ENCODE peak calls at places on chromosome 11, in nine cellular contexts. I, T, L, M, N, Q, C, V and Z are unnamed samples.

GRCh38 chr11:133827556-133827955 is 17.8 kb downstream of the SPATA19 start:
- DNase-seq in V (no peak), Q (no peak), I (no peak), T (no peak), N (no peak), M (no peak), L (no peak), C (peak), Z (no peak)

GRCh38 chr11:83051760-83052671 is 19.7 kb downstream of the RAB30 start:
- DNase-seq in Q (no peak), T (no peak), M (peak), N (no peak), C (no peak), I (peak), L (peak), V (peak), Z (peak)

GRCh38 chr11:66188580-66188979 is 79.9 kb upstream of the RAB1B start:
- DNase-seq in I (no peak), C (no peak), V (peak), M (peak), T (no peak), N (no peak), Q (no peak), L (no peak), Z (no peak)

GRCh38 chr11:71373791-71374454 is 74.3 kb downstream of the DHCR7 start:
- DNase-seq in V (no peak), I (no peak), M (no peak), N (no peak), T (no peak), L (no peak), C (no peak), Q (no peak), Z (no peak)

GRCh38 chr11:69615545-69616278 is 25.2 kb upstream of the CCND1 start:
- DNase-seq in N (no peak), Q (no peak), C (no peak), T (no peak), I (no peak), L (no peak), M (no peak), V (no peak), Z (no peak)

GRCh38 chr11:108508653-108509593 is 10.7 kb upstream of the POGLUT3 start:
- DNase-seq in Q (no peak), L (no peak), M (no peak), C (no peak), N (no peak), T (no peak), I (no peak), V (no peak), Z (no peak)

GRCh38 chr11:14499178-14499559 is 442 bp downstream of the COPB1 start:
- DNase-seq in I (peak), V (no peak), Q (no peak), C (no peak), N (peak), L (peak), M (peak), T (no peak), Z (no peak)

GRCh38 chr11:112620621-112621394 is 340.4 kb upstream of the NCAM1 start:
- DNase-seq in T (peak), V (no peak), C (no peak), N (no peak), M (peak), I (no peak), L (no peak), Q (no peak), Z (no peak)

GRCh38 chr11:104091281-104092071 is 55.0 kb downstream of the DDI1 start:
- DNase-seq in T (no peak), Q (no peak), C (no peak), L (no peak), N (no peak), I (no peak), M (no peak), V (no peak), Z (no peak)

GRCh38 chr11:65314501-65315203 is at the start of gene CDC42EP2:
- DNase-seq in V (peak), L (peak), M (peak), C (peak), N (peak), T (peak), I (peak), Q (peak), Z (peak)

GRCh38 chr11:14725150-14725549 is 81.5 kb downstream of the PDE3B start:
- DNase-seq in Q (no peak), M (no peak), V (no peak), N (no peak), L (no peak), C (no peak), T (no peak), I (no peak), Z (no peak)

GRCh38 chr11:62336949-62337681 is at the start of gene ASRGL1:
- DNase-seq in V (peak), T (peak), M (peak), C (peak), Q (peak), N (peak), I (peak), L (peak), Z (peak)

GRCh38 chr11:32231909-32232493 is 141.1 kb downstream of the RCN1 start:
- DNase-seq in N (peak), C (no peak), V (peak), L (no peak), Q (no peak), I (peak), M (peak), T (peak), Z (peak)

GRCh38 chr11:17541330-17541885 is 2.8 kb downstream of the USH1C start:
- DNase-seq in Q (peak), V (peak), C (no peak), I (no peak), M (peak), T (no peak), L (no peak), N (no peak), Z (no peak)

GRCh38 chr11:35101223-35101622 is 37.7 kb upstream of the CD44 start:
- DNase-seq in L (no peak), T (no peak), C (no peak), V (no peak), Q (no peak), I (no peak), N (no peak), M (no peak), Z (no peak)

GRCh38 chr11:112886707-112887370 is 74.4 kb upstream of the NCAM1 start:
- DNase-seq in Q (no peak), T (no peak), N (no peak), I (no peak), L (no peak), M (no peak), V (no peak), C (no peak), Z (no peak)

GRCh38 chr11:134050541-134051383 is 18.1 kb upstream of the JAM3 start:
- DNase-seq in I (peak), C (peak), M (peak), N (peak), Q (no peak), L (peak), V (peak), T (peak), Z (peak)

GRCh38 chr11:14124345-14124744 is 161.8 kb downstream of the SPON1 start:
- DNase-seq in L (no peak), Q (no peak), T (no peak), V (no peak), I (no peak), N (no peak), C (no peak), M (no peak), Z (no peak)

GRCh38 chr11:23897453-23898289 is 599.2 kb upstream of the LUZP2 start:
- DNase-seq in L (no peak), N (no peak), I (no peak), V (peak), T (no peak), C (no peak), Q (no peak), M (peak), Z (no peak)

GRCh38 chr11:35566161-35566560 is 40.7 kb upstream of the PAMR1 start:
- DNase-seq in L (no peak), V (no peak), Q (no peak), M (no peak), T (no peak), N (no peak), C (no peak), I (no peak), Z (no peak)

GRCh38 chr11:6469599-6469998 is 4.1 kb downstream of the TRIM3 start:
- DNase-seq in N (no peak), M (no peak), I (no peak), C (no peak), V (no peak), L (no peak), Q (no peak), T (no peak), Z (no peak)

GRCh38 chr11:134150195-134150903 is 73.4 kb downstream of the NCAPD3 start:
- DNase-seq in I (no peak), T (no peak), M (no peak), V (no peak), L (no peak), C (no peak), Q (no peak), N (no peak), Z (peak)

GRCh38 chr11:20931029-20931428 is 261.6 kb downstream of the NELL1 start:
- DNase-seq in M (no peak), V (no peak), I (no peak), N (no peak), Q (no peak), L (no peak), C (no peak), T (no peak), Z (no peak)

GRCh38 chr11:126257764-126258163 is 10.9 kb downstream of the SRPRA start:
- DNase-seq in V (peak), C (no peak), M (no peak), L (no peak), Q (no peak), N (no peak), T (no peak), I (no peak), Z (no peak)

GRCh38 chr11:34653851-34654490 is 33.1 kb downstream of the EHF start:
- DNase-seq in L (peak), N (peak), I (no peak), C (no peak), Q (peak), M (peak), T (peak), V (peak), Z (no peak)

GRCh38 chr11:101441747-101442146 is 142.1 kb downstream of the TRPC6 start:
- DNase-seq in T (no peak), C (peak), L (peak), N (no peak), V (peak), Q (no peak), I (no peak), M (no peak), Z (no peak)

GRCh38 chr11:70054020-70054419 is 24.1 kb upstream of the ANO1 start:
- DNase-seq in M (no peak), Q (no peak), V (no peak), C (peak), N (no peak), L (no peak), I (no peak), T (no peak), Z (peak)

GRCh38 chr11:65640483-65641207 is 2.7 kb downstream of the SIPA1 start:
- DNase-seq in T (no peak), V (no peak), L (peak), I (no peak), N (no peak), C (no peak), M (no peak), Q (no peak), Z (no peak)

GRCh38 chr11:82732348-82732733 is 1.3 kb downstream of the FAM181B start:
- DNase-seq in Q (no peak), L (no peak), N (peak), V (no peak), T (no peak), C (no peak), I (peak), M (no peak), Z (no peak)

GRCh38 chr11:114164546-114164945 is 105.0 kb downstream of the ZBTB16 start:
- DNase-seq in N (no peak), M (no peak), I (no peak), T (no peak), V (no peak), Q (no peak), L (no peak), C (no peak), Z (no peak)

GRCh38 chr11:19311306-19312030 is 70.7 kb upstream of the E2F8 start:
- DNase-seq in T (peak), V (peak), L (peak), Q (no peak), N (peak), M (peak), C (no peak), I (peak), Z (no peak)

GRCh38 chr11:16338397-16338796 is 17.9 kb downstream of the SOX6 start:
- DNase-seq in N (no peak), C (no peak), M (no peak), V (no peak), I (no peak), T (no peak), L (no peak), Q (no peak), Z (no peak)

GRCh38 chr11:104570088-104570701 is 328.1 kb downstream of the CASP12 start:
- DNase-seq in L (no peak), C (no peak), N (no peak), M (peak), Q (no peak), I (no peak), T (no peak), V (no peak), Z (no peak)

GRCh38 chr11:6401439-6401838 is 11.2 kb downstream of the SMPD1 start:
- DNase-seq in L (no peak), I (no peak), V (no peak), C (no peak), N (no peak), M (no peak), Q (no peak), T (no peak), Z (no peak)

GRCh38 chr11:102168483-102168882 is 58.2 kb downstream of the YAP1 start:
- DNase-seq in C (no peak), I (no peak), Q (no peak), L (no peak), V (no peak), T (no peak), N (no peak), M (peak), Z (no peak)

GRCh38 chr11:130816941-130817607 is 99.2 kb downstream of the SNX19 start:
- DNase-seq in T (no peak), C (no peak), M (no peak), I (no peak), V (no peak), Q (no peak), L (no peak), N (no peak), Z (no peak)

GRCh38 chr11:65500262-65501004 is 1.6 kb downstream of the MALAT1 start:
- DNase-seq in V (peak), L (peak), N (no peak), Q (no peak), T (no peak), I (no peak), C (no peak), M (no peak), Z (no peak)

GRCh38 chr11:43947003-43947500 is 4.6 kb downstream of the C11orf96 start:
- DNase-seq in V (peak), Q (no peak), M (no peak), C (peak), L (no peak), T (peak), N (peak), I (peak), Z (no peak)

GRCh38 chr11:132158696-132159095 is 788.3 kb downstream of the NTM start:
- DNase-seq in V (no peak), I (no peak), C (no peak), T (no peak), N (no peak), L (no peak), Q (no peak), M (peak), Z (no peak)

GRCh38 chr11:132161538-132161937 is 791.1 kb downstream of the NTM start:
- DNase-seq in N (no peak), T (no peak), I (no peak), Q (no peak), L (no peak), C (no peak), M (no peak), V (no peak), Z (no peak)

GRCh38 chr11:132158091-132158490 is 787.7 kb downstream of the NTM start:
- DNase-seq in T (no peak), I (no peak), V (peak), N (peak), C (no peak), L (no peak), M (peak), Q (no peak), Z (no peak)
- TF ChIP-seq CTCF in T (no peak), I (peak), V (peak), N (peak), C (no peak), L (no peak), M (no peak), Q (peak), Z (peak)

DNA sequence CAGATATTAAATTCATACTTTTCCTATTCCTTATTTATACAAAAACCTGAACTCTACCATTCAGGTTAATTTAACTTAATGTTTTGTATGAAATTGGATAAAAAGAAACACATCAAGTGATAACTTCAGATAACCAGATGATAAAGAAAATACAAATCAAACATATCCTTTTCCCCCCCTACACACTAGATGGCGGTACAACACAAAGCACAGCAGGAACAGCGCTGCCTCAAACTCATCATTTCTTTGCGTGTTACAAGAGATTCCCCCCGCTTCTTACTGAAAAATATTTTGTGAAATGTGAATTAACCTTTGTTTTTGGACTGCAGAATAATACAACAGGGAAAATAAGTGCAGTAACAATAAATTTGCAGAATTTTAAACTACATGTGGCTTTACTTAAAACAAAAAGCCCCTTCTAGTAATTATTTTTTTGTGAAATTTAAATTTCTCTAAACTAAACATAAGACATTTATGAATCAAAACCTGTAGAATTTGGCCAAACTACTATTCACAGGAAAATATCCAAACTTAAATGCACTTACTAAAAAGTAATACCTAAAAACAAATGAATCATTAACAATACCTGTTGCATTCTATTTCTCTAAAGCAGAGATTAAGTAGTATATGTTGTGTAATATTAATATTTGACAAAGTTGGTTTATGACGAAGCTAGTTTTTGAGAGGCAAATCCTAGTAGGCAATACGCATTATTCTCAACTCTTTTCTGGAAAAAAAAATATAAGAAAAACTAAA is 74.4 kb downstream of the ARHGAP32 start:
- DNase-seq in I (peak), Q (no peak), M (peak), T (peak), V (peak), N (peak), C (no peak), L (peak), Z (no peak)
- TF ChIP-seq CTCF in I (peak), Q (peak), M (peak), T (peak), V (peak), N (peak), C (peak), L (peak), Z (peak)

GRCh38 chr11:122788781-122789535 is 49.3 kb upstream of the CRTAM start:
- DNase-seq in T (no peak), N (no peak), Q (no peak), L (no peak), C (peak), V (no peak), I (no peak), M (no peak), Z (no peak)
- TF ChIP-seq CTCF in T (peak), N (peak), Q (peak), L (no peak), C (no peak), V (peak), I (no peak), M (no peak), Z (peak)

DNA sequence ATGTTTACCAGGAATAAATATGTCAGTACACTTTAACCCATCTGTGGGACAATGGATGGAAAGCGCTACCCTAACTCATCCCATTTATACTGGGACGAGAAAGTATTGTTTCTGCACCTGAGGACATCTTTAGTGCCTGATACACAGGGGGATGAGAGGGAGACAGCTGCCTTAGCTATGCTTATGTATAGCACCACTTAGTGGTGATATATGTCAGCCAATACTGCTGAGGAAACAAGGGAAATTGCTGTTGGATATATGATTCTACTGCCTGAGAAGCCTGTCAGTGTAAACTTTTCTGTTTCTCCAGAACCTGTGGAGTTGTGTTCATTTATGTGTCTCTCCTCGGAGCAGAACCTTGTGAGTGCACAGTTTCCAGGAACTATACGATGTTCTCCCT is 13.3 kb upstream of the CEP295 start:
- DNase-seq in V (peak), M (no peak), Q (no peak), C (no peak), T (no peak), I (no peak), N (peak), L (no peak), Z (no peak)
- TF ChIP-seq CTCF in V (peak), M (no peak), Q (peak), C (no peak), T (peak), I (peak), N (peak), L (no peak), Z (peak)

GRCh38 chr11:1744137-1744878 is 6.1 kb downstream of the IFITM10 start:
- DNase-seq in M (no peak), I (no peak), C (peak), Q (no peak), T (no peak), V (no peak), L (no peak), N (no peak), Z (no peak)
- TF ChIP-seq CTCF in M (no peak), I (no peak), C (no peak), Q (no peak), T (no peak), V (no peak), L (no peak), N (no peak), Z (no peak)

DNA sequence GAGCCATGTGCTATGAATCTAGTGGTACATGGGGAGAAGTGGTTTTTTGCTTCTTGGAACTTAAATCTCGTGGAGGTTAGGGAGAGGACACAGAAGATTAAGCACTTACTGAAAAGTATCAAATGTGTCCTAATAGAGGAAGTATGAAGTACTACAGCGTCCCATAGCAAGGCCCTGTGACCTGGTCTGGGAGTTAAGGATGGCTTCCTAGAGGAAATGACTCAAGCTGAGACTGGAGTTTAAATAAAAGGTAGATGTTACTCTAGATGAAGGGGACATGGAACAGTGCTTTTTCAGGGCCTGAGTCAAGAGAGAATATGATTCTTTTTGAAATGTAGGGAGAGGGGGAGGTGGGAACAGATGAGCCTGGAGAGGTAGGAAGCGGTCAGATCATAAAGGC is 202.9 kb downstream of the GRIK4 start:
- DNase-seq in N (no peak), L (no peak), V (no peak), Q (no peak), C (no peak), M (no peak), T (no peak), I (no peak), Z (no peak)
- TF ChIP-seq CTCF in N (no peak), L (no peak), V (no peak), Q (no peak), C (no peak), M (no peak), T (no peak), I (no peak), Z (no peak)